ENCODE peak calls at places on chromosomes 11 and 22, in four cellular contexts. One of them, this sample, is unnamed. For H3K27me3, the result is how much of the 10 kb centered on the place peaks cover.

GRCh38 chr22:45562102-45562501 is 59.4 kb downstream of the FBLN1 start:
- DNase-seq in bronchial epithelial cell: no peak
- DNase-seq in AG04450: no peak
- DNase-seq in CD4-positive, alpha-beta T cell: no peak
- DNase-seq in this sample: no peak

GRCh38 chr11:28738549-28738948 is 630.4 kb downstream of the METTL15 start:
- DNase-seq in bronchial epithelial cell: peak
- DNase-seq in AG04450: no peak
- DNase-seq in CD4-positive, alpha-beta T cell: no peak
- DNase-seq in this sample: no peak

GRCh38 chr11:31865606-31866300 is 54.6 kb upstream of the PAX6 start:
- DNase-seq in bronchial epithelial cell: no peak
- DNase-seq in AG04450: no peak
- DNase-seq in CD4-positive, alpha-beta T cell: no peak
- DNase-seq in this sample: no peak

GRCh38 chr11:115504279-115505158 is at the start of gene CADM1:
- DNase-seq in bronchial epithelial cell: peak
- DNase-seq in AG04450: peak
- DNase-seq in CD4-positive, alpha-beta T cell: peak
- DNase-seq in this sample: peak

GRCh38 chr11:73249304-73249703 is 22.8 kb upstream of the P2RY6 start:
- DNase-seq in bronchial epithelial cell: peak
- DNase-seq in AG04450: no peak
- DNase-seq in CD4-positive, alpha-beta T cell: no peak
- DNase-seq in this sample: no peak

GRCh38 chr11:28343304-28344233 is 235.4 kb downstream of the METTL15 start:
- DNase-seq in bronchial epithelial cell: peak
- DNase-seq in AG04450: peak
- DNase-seq in CD4-positive, alpha-beta T cell: no peak
- DNase-seq in this sample: no peak

GRCh38 chr11:330307-330693 is 9.6 kb upstream of the IFITM3 start:
- DNase-seq in bronchial epithelial cell: no peak
- DNase-seq in AG04450: no peak
- DNase-seq in CD4-positive, alpha-beta T cell: no peak
- DNase-seq in this sample: no peak

GRCh38 chr11:285021-285893 is 3.7 kb upstream of the PGGHG start:
- DNase-seq in bronchial epithelial cell: no peak
- DNase-seq in AG04450: no peak
- DNase-seq in CD4-positive, alpha-beta T cell: no peak
- DNase-seq in this sample: no peak

GRCh38 chr11:45798793-45799441 is 6.0 kb upstream of the SLC35C1 start:
- DNase-seq in bronchial epithelial cell: peak
- DNase-seq in AG04450: no peak
- DNase-seq in CD4-positive, alpha-beta T cell: no peak
- DNase-seq in this sample: no peak

GRCh38 chr22:39290724-39291161 is 28.7 kb downstream of the RPL3 start:
- DNase-seq in bronchial epithelial cell: peak
- DNase-seq in AG04450: no peak
- DNase-seq in CD4-positive, alpha-beta T cell: no peak
- DNase-seq in this sample: no peak

GRCh38 chr11:36432093-36432469 is 78.0 kb downstream of the TRAF6 start:
- DNase-seq in bronchial epithelial cell: no peak
- DNase-seq in AG04450: no peak
- DNase-seq in CD4-positive, alpha-beta T cell: no peak
- DNase-seq in this sample: no peak

GRCh38 chr11:80086496-80087055 is 645.7 kb upstream of the TENM4 start:
- DNase-seq in bronchial epithelial cell: no peak
- DNase-seq in AG04450: no peak
- DNase-seq in CD4-positive, alpha-beta T cell: no peak
- DNase-seq in this sample: no peak

GRCh38 chr11:129817282-129818051 is 1.8 kb downstream of the TMEM45B start:
- DNase-seq in bronchial epithelial cell: peak
- DNase-seq in AG04450: no peak
- DNase-seq in CD4-positive, alpha-beta T cell: no peak
- DNase-seq in this sample: no peak

GRCh38 chr11:130772266-130773227 is 143.7 kb downstream of the SNX19 start:
- DNase-seq in bronchial epithelial cell: peak
- DNase-seq in AG04450: peak
- DNase-seq in CD4-positive, alpha-beta T cell: no peak
- DNase-seq in this sample: no peak

GRCh38 chr11:118050208-118050891 is 26.5 kb upstream of the TMPRSS4 start:
- DNase-seq in bronchial epithelial cell: no peak
- DNase-seq in AG04450: no peak
- DNase-seq in CD4-positive, alpha-beta T cell: no peak
- DNase-seq in this sample: no peak

GRCh38 chr11:120055646-120056045 is 82.3 kb downstream of the TRIM29 start:
- DNase-seq in bronchial epithelial cell: peak
- DNase-seq in AG04450: no peak
- DNase-seq in CD4-positive, alpha-beta T cell: no peak
- DNase-seq in this sample: no peak

GRCh38 chr11:75150079-75150478 is 828 bp upstream of the SLCO2B1 start:
- DNase-seq in bronchial epithelial cell: no peak
- DNase-seq in AG04450: no peak
- DNase-seq in CD4-positive, alpha-beta T cell: no peak
- DNase-seq in this sample: no peak

GRCh38 chr11:107853070-107853469 is 5.5 kb downstream of the SLC35F2 start:
- DNase-seq in bronchial epithelial cell: no peak
- DNase-seq in AG04450: no peak
- DNase-seq in CD4-positive, alpha-beta T cell: no peak
- DNase-seq in this sample: no peak

GRCh38 chr11:68904458-68904847 is 762 bp downstream of the IGHMBP2 start:
- DNase-seq in bronchial epithelial cell: no peak
- DNase-seq in AG04450: no peak
- DNase-seq in CD4-positive, alpha-beta T cell: peak
- DNase-seq in this sample: no peak

GRCh38 chr11:10397226-10397987 is 57.7 kb upstream of the AMPD3 start:
- DNase-seq in bronchial epithelial cell: no peak
- DNase-seq in AG04450: no peak
- DNase-seq in CD4-positive, alpha-beta T cell: no peak
- DNase-seq in this sample: no peak

GRCh38 chr22:32103648-32104326 is 55.3 kb downstream of the C22orf42 start:
- DNase-seq in bronchial epithelial cell: peak
- DNase-seq in AG04450: no peak
- DNase-seq in CD4-positive, alpha-beta T cell: no peak
- DNase-seq in this sample: no peak

GRCh38 chr22:19287889-19288288 is 3.6 kb downstream of the CLTCL1 start:
- DNase-seq in bronchial epithelial cell: peak
- DNase-seq in AG04450: peak
- DNase-seq in CD4-positive, alpha-beta T cell: no peak
- DNase-seq in this sample: no peak

GRCh38 chr11:116366980-116367640 is 405.7 kb downstream of the BUD13 start:
- DNase-seq in bronchial epithelial cell: peak
- DNase-seq in AG04450: no peak
- DNase-seq in CD4-positive, alpha-beta T cell: no peak
- DNase-seq in this sample: no peak

GRCh38 chr11:10550503-10550902 is 9.5 kb upstream of the RNF141 start:
- DNase-seq in bronchial epithelial cell: peak
- DNase-seq in AG04450: peak
- DNase-seq in CD4-positive, alpha-beta T cell: no peak
- DNase-seq in this sample: no peak

GRCh38 chr22:33451851-33452469 is 393.8 kb upstream of the SYN3 start:
- DNase-seq in bronchial epithelial cell: no peak
- DNase-seq in AG04450: no peak
- DNase-seq in CD4-positive, alpha-beta T cell: no peak
- DNase-seq in this sample: no peak

GRCh38 chr11:117316197-117316961 is at the start of gene BACE1:
- DNase-seq in bronchial epithelial cell: peak
- DNase-seq in AG04450: peak
- DNase-seq in CD4-positive, alpha-beta T cell: no peak
- DNase-seq in this sample: no peak

GRCh38 chr11:29336727-29337212 is 680.1 kb downstream of the KCNA4 start:
- DNase-seq in bronchial epithelial cell: no peak
- DNase-seq in AG04450: no peak
- DNase-seq in CD4-positive, alpha-beta T cell: no peak
- DNase-seq in this sample: no peak

GRCh38 chr11:11389238-11389637 is 36.2 kb upstream of the CSNK2A3 start:
- DNase-seq in bronchial epithelial cell: peak
- DNase-seq in AG04450: no peak
- DNase-seq in CD4-positive, alpha-beta T cell: no peak
- DNase-seq in this sample: no peak

GRCh38 chr11:71562120-71562519 is 3.2 kb upstream of the KRTAP5-10 start:
- DNase-seq in bronchial epithelial cell: peak
- DNase-seq in AG04450: no peak
- DNase-seq in CD4-positive, alpha-beta T cell: no peak
- DNase-seq in this sample: no peak
- H3K27me3 ChIP-seq in bronchial epithelial cell: under half
- H3K27me3 ChIP-seq in AG04450: under half
- H3K27me3 ChIP-seq in CD4-positive, alpha-beta T cell: under half
- H3K27me3 ChIP-seq in this sample: under half

GRCh38 chr11:65782816-65783228 is 2.0 kb upstream of the AP5B1 start:
- DNase-seq in bronchial epithelial cell: no peak
- DNase-seq in AG04450: no peak
- DNase-seq in CD4-positive, alpha-beta T cell: no peak
- DNase-seq in this sample: no peak
- H3K27me3 ChIP-seq in bronchial epithelial cell: under half
- H3K27me3 ChIP-seq in AG04450: under half
- H3K27me3 ChIP-seq in CD4-positive, alpha-beta T cell: under half
- H3K27me3 ChIP-seq in this sample: under half

GRCh38 chr22:26416256-26416655 is 12.8 kb upstream of the ASPHD2 start:
- DNase-seq in bronchial epithelial cell: peak
- DNase-seq in AG04450: no peak
- DNase-seq in CD4-positive, alpha-beta T cell: no peak
- DNase-seq in this sample: no peak

GRCh38 chr22:26418620-26419019 is 10.4 kb upstream of the ASPHD2 start:
- DNase-seq in bronchial epithelial cell: no peak
- DNase-seq in AG04450: no peak
- DNase-seq in CD4-positive, alpha-beta T cell: no peak
- DNase-seq in this sample: no peak

GRCh38 chr22:26414347-26414746 is 14.7 kb upstream of the ASPHD2 start:
- DNase-seq in bronchial epithelial cell: no peak
- DNase-seq in AG04450: no peak
- DNase-seq in CD4-positive, alpha-beta T cell: no peak
- DNase-seq in this sample: no peak

GRCh38 chr22:26416670-26417270 is 12.3 kb upstream of the ASPHD2 start:
- DNase-seq in bronchial epithelial cell: peak
- DNase-seq in AG04450: peak
- DNase-seq in CD4-positive, alpha-beta T cell: no peak
- DNase-seq in this sample: no peak

DNA sequence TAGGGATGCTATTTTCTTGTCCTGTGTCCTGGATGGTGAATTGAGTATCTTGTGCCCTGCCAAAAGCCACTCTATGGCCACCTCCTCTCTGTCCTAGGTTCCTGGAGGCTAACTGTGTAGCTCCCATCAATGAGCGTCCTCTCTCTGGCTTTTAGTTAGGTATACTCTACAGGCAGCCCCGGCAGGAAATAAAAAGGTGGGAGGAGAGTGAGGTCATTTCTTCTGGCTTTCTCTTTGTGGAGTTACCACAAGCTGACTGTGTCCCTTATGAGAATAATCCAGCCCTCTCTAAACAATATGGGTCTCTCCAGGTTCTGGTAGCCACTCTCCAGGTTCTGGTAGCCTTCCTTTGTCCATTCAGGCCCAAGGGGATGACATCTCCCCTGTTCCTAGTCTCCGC is 11.7 kb upstream of the ASPHD2 start:
- DNase-seq in bronchial epithelial cell: peak
- DNase-seq in AG04450: no peak
- DNase-seq in CD4-positive, alpha-beta T cell: no peak
- DNase-seq in this sample: no peak
- H3K27me3 ChIP-seq in bronchial epithelial cell: under half
- H3K27me3 ChIP-seq in AG04450: under half
- H3K27me3 ChIP-seq in CD4-positive, alpha-beta T cell: under half
- H3K27me3 ChIP-seq in this sample: under half

GRCh38 chr11:43034341-43034740 is 277.5 kb upstream of the API5 start:
- DNase-seq in bronchial epithelial cell: no peak
- DNase-seq in AG04450: no peak
- DNase-seq in CD4-positive, alpha-beta T cell: no peak
- DNase-seq in this sample: no peak

GRCh38 chr11:43035011-43035564 is 276.7 kb upstream of the API5 start:
- DNase-seq in bronchial epithelial cell: no peak
- DNase-seq in AG04450: no peak
- DNase-seq in CD4-positive, alpha-beta T cell: no peak
- DNase-seq in this sample: no peak
- H3K27me3 ChIP-seq in bronchial epithelial cell: under half
- H3K27me3 ChIP-seq in AG04450: under half
- H3K27me3 ChIP-seq in CD4-positive, alpha-beta T cell: under half
- H3K27me3 ChIP-seq in this sample: under half

GRCh38 chr11:128667873-128668272 is 26.0 kb upstream of the FLI1 start:
- DNase-seq in bronchial epithelial cell: peak
- DNase-seq in AG04450: no peak
- DNase-seq in CD4-positive, alpha-beta T cell: no peak
- DNase-seq in this sample: no peak
- H3K27me3 ChIP-seq in bronchial epithelial cell: under half
- H3K27me3 ChIP-seq in AG04450: under half
- H3K27me3 ChIP-seq in CD4-positive, alpha-beta T cell: under half
- H3K27me3 ChIP-seq in this sample: under half

This sample was measured in esophagus squamous epithelium.